ENCODE peak calls at places on chromosomes 1 and 21, in five cellular contexts. One of them, this sample, is unnamed.

GRCh38 chr1:229843627-229844238 is 217.7 kb downstream of the URB2 start:
- DNase-seq in IMR-90: no peak
- DNase-seq in ACHN: peak; percentile 22
- DNase-seq in stimulated activated CD4-positive, alpha-beta T cell treated with anti-CD3 and anti-CD28 coated beads, Interleukin-12 subunit alpha, Interleukin-12 subunit beta, amount 100 ng/mL, for 4 hours: no peak
- DNase-seq in transverse colon: peak; percentile 61
- DNase-seq in this sample: peak; percentile 55

GRCh38 chr1:154809436-154810413 is 60.4 kb downstream of the KCNN3 start:
- DNase-seq in IMR-90: peak; percentile 12
- DNase-seq in ACHN: peak; percentile 66
- DNase-seq in stimulated activated CD4-positive, alpha-beta T cell treated with anti-CD3 and anti-CD28 coated beads, Interleukin-12 subunit alpha, Interleukin-12 subunit beta, amount 100 ng/mL, for 4 hours: no peak
- DNase-seq in transverse colon: no peak
- DNase-seq in this sample: no peak

GRCh38 chr1:184771190-184771691 is 16.6 kb upstream of the EDEM3 start:
- DNase-seq in IMR-90: no peak
- DNase-seq in ACHN: no peak
- DNase-seq in stimulated activated CD4-positive, alpha-beta T cell treated with anti-CD3 and anti-CD28 coated beads, Interleukin-12 subunit alpha, Interleukin-12 subunit beta, amount 100 ng/mL, for 4 hours: no peak
- DNase-seq in transverse colon: peak; percentile 13
- DNase-seq in this sample: no peak

GRCh38 chr1:36822648-36823047 is 211.7 kb downstream of the GRIK3 start:
- DNase-seq in IMR-90: no peak
- DNase-seq in ACHN: no peak
- DNase-seq in stimulated activated CD4-positive, alpha-beta T cell treated with anti-CD3 and anti-CD28 coated beads, Interleukin-12 subunit alpha, Interleukin-12 subunit beta, amount 100 ng/mL, for 4 hours: no peak
- DNase-seq in transverse colon: no peak
- DNase-seq in this sample: no peak

GRCh38 chr1:234600418-234601216 is 9.4 kb downstream of the IRF2BP2 start:
- DNase-seq in IMR-90: no peak
- DNase-seq in ACHN: no peak
- DNase-seq in stimulated activated CD4-positive, alpha-beta T cell treated with anti-CD3 and anti-CD28 coated beads, Interleukin-12 subunit alpha, Interleukin-12 subunit beta, amount 100 ng/mL, for 4 hours: no peak
- DNase-seq in transverse colon: peak; percentile 64
- DNase-seq in this sample: peak; percentile 63

GRCh38 chr1:205583461-205584130 is 48.2 kb downstream of the ELK4 start:
- DNase-seq in IMR-90: no peak
- DNase-seq in ACHN: no peak
- DNase-seq in stimulated activated CD4-positive, alpha-beta T cell treated with anti-CD3 and anti-CD28 coated beads, Interleukin-12 subunit alpha, Interleukin-12 subunit beta, amount 100 ng/mL, for 4 hours: no peak
- DNase-seq in transverse colon: peak; percentile 6
- DNase-seq in this sample: no peak

GRCh38 chr21:42156690-42157605 is 62.0 kb upstream of the ABCG1 start:
- DNase-seq in IMR-90: no peak
- DNase-seq in ACHN: no peak
- DNase-seq in stimulated activated CD4-positive, alpha-beta T cell treated with anti-CD3 and anti-CD28 coated beads, Interleukin-12 subunit alpha, Interleukin-12 subunit beta, amount 100 ng/mL, for 4 hours: no peak
- DNase-seq in transverse colon: peak; percentile 31
- DNase-seq in this sample: no peak

GRCh38 chr1:59263116-59263515 is 33.8 kb upstream of the FGGY start:
- DNase-seq in IMR-90: no peak
- DNase-seq in ACHN: no peak
- DNase-seq in stimulated activated CD4-positive, alpha-beta T cell treated with anti-CD3 and anti-CD28 coated beads, Interleukin-12 subunit alpha, Interleukin-12 subunit beta, amount 100 ng/mL, for 4 hours: no peak
- DNase-seq in transverse colon: no peak
- DNase-seq in this sample: no peak

GRCh38 chr1:116886532-116886931 is 23.2 kb upstream of the PTGFRN start:
- DNase-seq in IMR-90: peak; percentile 18
- DNase-seq in ACHN: peak; percentile 31
- DNase-seq in stimulated activated CD4-positive, alpha-beta T cell treated with anti-CD3 and anti-CD28 coated beads, Interleukin-12 subunit alpha, Interleukin-12 subunit beta, amount 100 ng/mL, for 4 hours: no peak
- DNase-seq in transverse colon: no peak
- DNase-seq in this sample: no peak

GRCh38 chr1:109959974-109960744 is 24.4 kb upstream of the AHCYL1 start:
- DNase-seq in IMR-90: peak; percentile 78
- DNase-seq in ACHN: peak; percentile 22
- DNase-seq in stimulated activated CD4-positive, alpha-beta T cell treated with anti-CD3 and anti-CD28 coated beads, Interleukin-12 subunit alpha, Interleukin-12 subunit beta, amount 100 ng/mL, for 4 hours: no peak
- DNase-seq in transverse colon: no peak
- DNase-seq in this sample: no peak

GRCh38 chr1:78096976-78097375 is 51.2 kb downstream of the GIPC2 start:
- DNase-seq in IMR-90: no peak
- DNase-seq in ACHN: no peak
- DNase-seq in stimulated activated CD4-positive, alpha-beta T cell treated with anti-CD3 and anti-CD28 coated beads, Interleukin-12 subunit alpha, Interleukin-12 subunit beta, amount 100 ng/mL, for 4 hours: no peak
- DNase-seq in transverse colon: no peak
- DNase-seq in this sample: no peak

GRCh38 chr21:45318556-45319341 is 31.1 kb upstream of the POFUT2 start:
- DNase-seq in IMR-90: peak; percentile 54
- DNase-seq in ACHN: peak; percentile 44
- DNase-seq in stimulated activated CD4-positive, alpha-beta T cell treated with anti-CD3 and anti-CD28 coated beads, Interleukin-12 subunit alpha, Interleukin-12 subunit beta, amount 100 ng/mL, for 4 hours: no peak
- DNase-seq in transverse colon: peak; percentile 50
- DNase-seq in this sample: no peak

GRCh38 chr1:33819913-33820311 is 44.0 kb upstream of the HMGB4 start:
- DNase-seq in IMR-90: no peak
- DNase-seq in ACHN: no peak
- DNase-seq in stimulated activated CD4-positive, alpha-beta T cell treated with anti-CD3 and anti-CD28 coated beads, Interleukin-12 subunit alpha, Interleukin-12 subunit beta, amount 100 ng/mL, for 4 hours: no peak
- DNase-seq in transverse colon: no peak
- DNase-seq in this sample: no peak

GRCh38 chr21:29656504-29657227 is 283.1 kb downstream of the GRIK1 start:
- DNase-seq in IMR-90: peak; percentile 85
- DNase-seq in ACHN: peak; percentile 53
- DNase-seq in stimulated activated CD4-positive, alpha-beta T cell treated with anti-CD3 and anti-CD28 coated beads, Interleukin-12 subunit alpha, Interleukin-12 subunit beta, amount 100 ng/mL, for 4 hours: no peak
- DNase-seq in transverse colon: no peak
- DNase-seq in this sample: no peak

GRCh38 chr1:214566158-214567104 is 15.0 kb upstream of the PTPN14 start:
- DNase-seq in IMR-90: peak; percentile 94
- DNase-seq in ACHN: peak; percentile 93
- DNase-seq in stimulated activated CD4-positive, alpha-beta T cell treated with anti-CD3 and anti-CD28 coated beads, Interleukin-12 subunit alpha, Interleukin-12 subunit beta, amount 100 ng/mL, for 4 hours: no peak
- DNase-seq in transverse colon: no peak
- DNase-seq in this sample: no peak

GRCh38 chr1:12157366-12158231 is 9.2 kb upstream of the TNFRSF1B start:
- DNase-seq in IMR-90: no peak
- DNase-seq in ACHN: no peak
- DNase-seq in stimulated activated CD4-positive, alpha-beta T cell treated with anti-CD3 and anti-CD28 coated beads, Interleukin-12 subunit alpha, Interleukin-12 subunit beta, amount 100 ng/mL, for 4 hours: no peak
- DNase-seq in transverse colon: no peak
- DNase-seq in this sample: no peak

GRCh38 chr21:32965281-32965680 is 60.5 kb upstream of the OLIG2 start:
- DNase-seq in IMR-90: no peak
- DNase-seq in ACHN: no peak
- DNase-seq in stimulated activated CD4-positive, alpha-beta T cell treated with anti-CD3 and anti-CD28 coated beads, Interleukin-12 subunit alpha, Interleukin-12 subunit beta, amount 100 ng/mL, for 4 hours: no peak
- DNase-seq in transverse colon: no peak
- DNase-seq in this sample: no peak

GRCh38 chr21:25831300-25831699 is 96.5 kb downstream of the GABPA start:
- DNase-seq in IMR-90: peak; percentile 39
- DNase-seq in ACHN: no peak
- DNase-seq in stimulated activated CD4-positive, alpha-beta T cell treated with anti-CD3 and anti-CD28 coated beads, Interleukin-12 subunit alpha, Interleukin-12 subunit beta, amount 100 ng/mL, for 4 hours: no peak
- DNase-seq in transverse colon: no peak
- DNase-seq in this sample: no peak

GRCh38 chr1:172335377-172335776 is 85.1 kb upstream of the C1orf105 start:
- DNase-seq in IMR-90: no peak
- DNase-seq in ACHN: no peak
- DNase-seq in stimulated activated CD4-positive, alpha-beta T cell treated with anti-CD3 and anti-CD28 coated beads, Interleukin-12 subunit alpha, Interleukin-12 subunit beta, amount 100 ng/mL, for 4 hours: no peak
- DNase-seq in transverse colon: no peak
- DNase-seq in this sample: no peak

GRCh38 chr21:38156200-38156599 is 100.6 kb upstream of the KCNJ15 start:
- DNase-seq in IMR-90: no peak
- DNase-seq in ACHN: no peak
- DNase-seq in stimulated activated CD4-positive, alpha-beta T cell treated with anti-CD3 and anti-CD28 coated beads, Interleukin-12 subunit alpha, Interleukin-12 subunit beta, amount 100 ng/mL, for 4 hours: no peak
- DNase-seq in transverse colon: no peak
- DNase-seq in this sample: no peak

GRCh38 chr21:34517491-34518245 is 5.7 kb upstream of the KCNE1 start:
- DNase-seq in IMR-90: no peak
- DNase-seq in ACHN: peak; percentile 14
- DNase-seq in stimulated activated CD4-positive, alpha-beta T cell treated with anti-CD3 and anti-CD28 coated beads, Interleukin-12 subunit alpha, Interleukin-12 subunit beta, amount 100 ng/mL, for 4 hours: no peak
- DNase-seq in transverse colon: no peak
- DNase-seq in this sample: no peak

GRCh38 chr1:201169971-201170532 is 15.8 kb upstream of the TMEM9 start:
- DNase-seq in IMR-90: no peak
- DNase-seq in ACHN: no peak
- DNase-seq in stimulated activated CD4-positive, alpha-beta T cell treated with anti-CD3 and anti-CD28 coated beads, Interleukin-12 subunit alpha, Interleukin-12 subunit beta, amount 100 ng/mL, for 4 hours: no peak
- DNase-seq in transverse colon: no peak
- DNase-seq in this sample: no peak

GRCh38 chr1:99737016-99737415 is 29.4 kb downstream of the FRRS1 start:
- DNase-seq in IMR-90: peak; percentile 77
- DNase-seq in ACHN: peak; percentile 69
- DNase-seq in stimulated activated CD4-positive, alpha-beta T cell treated with anti-CD3 and anti-CD28 coated beads, Interleukin-12 subunit alpha, Interleukin-12 subunit beta, amount 100 ng/mL, for 4 hours: no peak
- DNase-seq in transverse colon: peak; percentile 26
- DNase-seq in this sample: no peak

GRCh38 chr1:71717186-71717585 is 565.2 kb downstream of the NEGR1 start:
- DNase-seq in IMR-90: no peak
- DNase-seq in ACHN: no peak
- DNase-seq in stimulated activated CD4-positive, alpha-beta T cell treated with anti-CD3 and anti-CD28 coated beads, Interleukin-12 subunit alpha, Interleukin-12 subunit beta, amount 100 ng/mL, for 4 hours: no peak
- DNase-seq in transverse colon: no peak
- DNase-seq in this sample: no peak

GRCh38 chr21:26351661-26352060 is 181.1 kb upstream of the APP start:
- DNase-seq in IMR-90: no peak
- DNase-seq in ACHN: no peak
- DNase-seq in stimulated activated CD4-positive, alpha-beta T cell treated with anti-CD3 and anti-CD28 coated beads, Interleukin-12 subunit alpha, Interleukin-12 subunit beta, amount 100 ng/mL, for 4 hours: no peak
- DNase-seq in transverse colon: no peak
- DNase-seq in this sample: no peak

GRCh38 chr1:34786521-34787325 is 5.7 kb downstream of the GJB3 start:
- DNase-seq in IMR-90: peak; percentile 67
- DNase-seq in ACHN: peak; percentile 59
- DNase-seq in stimulated activated CD4-positive, alpha-beta T cell treated with anti-CD3 and anti-CD28 coated beads, Interleukin-12 subunit alpha, Interleukin-12 subunit beta, amount 100 ng/mL, for 4 hours: peak; percentile 59
- DNase-seq in transverse colon: peak; percentile 86
- DNase-seq in this sample: peak; percentile 82

GRCh38 chr1:162003061-162003824 is 20.4 kb downstream of the OLFML2B start:
- DNase-seq in IMR-90: peak; percentile 86
- DNase-seq in ACHN: no peak
- DNase-seq in stimulated activated CD4-positive, alpha-beta T cell treated with anti-CD3 and anti-CD28 coated beads, Interleukin-12 subunit alpha, Interleukin-12 subunit beta, amount 100 ng/mL, for 4 hours: no peak
- DNase-seq in transverse colon: no peak
- DNase-seq in this sample: peak; percentile 15

GRCh38 chr1:218492840-218493239 is 147.7 kb downstream of the TGFB2 start:
- DNase-seq in IMR-90: no peak
- DNase-seq in ACHN: no peak
- DNase-seq in stimulated activated CD4-positive, alpha-beta T cell treated with anti-CD3 and anti-CD28 coated beads, Interleukin-12 subunit alpha, Interleukin-12 subunit beta, amount 100 ng/mL, for 4 hours: no peak
- DNase-seq in transverse colon: no peak
- DNase-seq in this sample: no peak

GRCh38 chr1:117067528-117068370 is 7.6 kb downstream of the TTF2 start:
- DNase-seq in IMR-90: peak; percentile 70
- DNase-seq in ACHN: peak; percentile 61
- DNase-seq in stimulated activated CD4-positive, alpha-beta T cell treated with anti-CD3 and anti-CD28 coated beads, Interleukin-12 subunit alpha, Interleukin-12 subunit beta, amount 100 ng/mL, for 4 hours: peak; percentile 30
- DNase-seq in transverse colon: peak; percentile 51
- DNase-seq in this sample: peak; percentile 48

GRCh38 chr1:3577300-3577699 is 34.0 kb downstream of the MEGF6 start:
- DNase-seq in IMR-90: peak; percentile 71
- DNase-seq in ACHN: no peak
- DNase-seq in stimulated activated CD4-positive, alpha-beta T cell treated with anti-CD3 and anti-CD28 coated beads, Interleukin-12 subunit alpha, Interleukin-12 subunit beta, amount 100 ng/mL, for 4 hours: no peak
- DNase-seq in transverse colon: no peak
- DNase-seq in this sample: no peak

GRCh38 chr1:108819878-108820277 is 37.0 kb downstream of the AKNAD1 start:
- DNase-seq in IMR-90: no peak
- DNase-seq in ACHN: no peak
- DNase-seq in stimulated activated CD4-positive, alpha-beta T cell treated with anti-CD3 and anti-CD28 coated beads, Interleukin-12 subunit alpha, Interleukin-12 subunit beta, amount 100 ng/mL, for 4 hours: no peak
- DNase-seq in transverse colon: no peak
- DNase-seq in this sample: no peak

GRCh38 chr21:32819702-32820101 is 48.1 kb upstream of the PAXBP1 start:
- DNase-seq in IMR-90: peak; percentile 87
- DNase-seq in ACHN: no peak
- DNase-seq in stimulated activated CD4-positive, alpha-beta T cell treated with anti-CD3 and anti-CD28 coated beads, Interleukin-12 subunit alpha, Interleukin-12 subunit beta, amount 100 ng/mL, for 4 hours: no peak
- DNase-seq in transverse colon: no peak
- DNase-seq in this sample: no peak

GRCh38 chr1:185317886-185318310 is 855 bp upstream of the IVNS1ABP start:
- DNase-seq in IMR-90: no peak
- DNase-seq in ACHN: peak; percentile 60
- DNase-seq in stimulated activated CD4-positive, alpha-beta T cell treated with anti-CD3 and anti-CD28 coated beads, Interleukin-12 subunit alpha, Interleukin-12 subunit beta, amount 100 ng/mL, for 4 hours: peak; percentile 53
- DNase-seq in transverse colon: peak; percentile 47
- DNase-seq in this sample: peak; percentile 63

This sample was measured in mucosa of descending colon.